ENCODE peak calls at places on chromosomes 6 and 20, in seven cellular contexts. R is A673, W is neural progenitor cell, M is cardiac fibroblast, Z is OCI-LY7, S is fibroblast of the aortic adventitia, N is thoracic aorta. T is an unnamed sample.

GRCh38 chr6:116450769-116451740 is 10.1 kb upstream of the CALHM6 start:
- DNase-seq in W (no peak), R (no peak), N (no peak), S (no peak), M (no peak), Z (peak; percentile 19), T (peak; percentile 54)

GRCh38 chr20:18312723-18313122 is 24.4 kb downstream of the ZNF133 start:
- DNase-seq in S (no peak), Z (no peak), R (no peak), N (no peak), W (no peak), M (no peak), T (no peak)

GRCh38 chr6:32885698-32886286 is 31.8 kb downstream of the PSMB9 start:
- DNase-seq in R (peak; percentile 79), N (no peak), S (peak; percentile 87), M (peak; percentile 91), Z (peak; percentile 86), W (peak; percentile 57), T (peak; percentile 57)

GRCh38 chr20:10639762-10640556 is 33.8 kb downstream of the JAG1 start:
- DNase-seq in R (peak; percentile 54), S (no peak), W (peak; percentile 86), M (no peak), Z (no peak), N (peak; percentile 39), T (no peak)

GRCh38 chr6:137160763-137161162 is 12.7 kb downstream of the IL22RA2 start:
- DNase-seq in R (no peak), W (no peak), S (peak; percentile 65), M (peak; percentile 60), Z (no peak), N (no peak), T (no peak)

GRCh38 chr20:2692886-2693285 is 306 bp downstream of the EBF4 start:
- DNase-seq in R (no peak), N (no peak), S (no peak), W (peak; percentile 67), M (no peak), Z (peak; percentile 24), T (no peak)

GRCh38 chr6:108673602-108674001 is 112.9 kb downstream of the FOXO3 start:
- DNase-seq in R (no peak), M (peak; percentile 54), S (no peak), N (no peak), W (no peak), Z (no peak), T (no peak)

GRCh38 chr20:15756001-15756400 is 817.2 kb downstream of the KIF16B start:
- DNase-seq in R (no peak), M (no peak), S (no peak), N (no peak), Z (no peak), W (no peak), T (no peak)

GRCh38 chr20:23596856-23597255 is 8.9 kb downstream of the CST9 start:
- DNase-seq in S (peak; percentile 12), R (peak; percentile 51), M (no peak), Z (no peak), N (no peak), W (no peak), T (no peak)

GRCh38 chr20:1184638-1185315 is at the start of gene TMEM74B:
- DNase-seq in M (no peak), S (no peak), W (peak; percentile 50), N (no peak), R (no peak), Z (no peak), T (no peak)

GRCh38 chr6:53441035-53441493 is 92.3 kb upstream of the ELOVL5 start:
- DNase-seq in S (peak; percentile 44), W (no peak), R (no peak), M (no peak), N (no peak), Z (no peak), T (no peak)

GRCh38 chr6:169026175-169026574 is 227.5 kb downstream of the THBS2 start:
- DNase-seq in N (no peak), R (no peak), M (no peak), W (no peak), Z (no peak), S (peak; percentile 43), T (no peak)

GRCh38 chr6:103264020-103264419 is 1595.7 kb downstream of the HACE1 start:
- DNase-seq in W (no peak), S (no peak), M (no peak), N (no peak), Z (no peak), R (no peak), T (no peak)

GRCh38 chr6:3355358-3356055 is 96.8 kb downstream of the PSMG4 start:
- DNase-seq in S (no peak), N (peak; percentile 28), M (peak; percentile 33), W (peak; percentile 48), Z (no peak), R (no peak), T (no peak)

GRCh38 chr6:138673317-138674014 is 100.1 kb upstream of the CCDC28A start:
- DNase-seq in Z (no peak), M (peak; percentile 16), S (peak; percentile 46), R (no peak), W (no peak), N (no peak), T (no peak)

GRCh38 chr6:53312355-53312754 is 36.4 kb downstream of the ELOVL5 start:
- DNase-seq in Z (peak; percentile 72), M (no peak), S (no peak), W (no peak), R (no peak), N (no peak), T (no peak)

GRCh38 chr6:71619836-71620235 is 266.5 kb upstream of the RIMS1 start:
- DNase-seq in W (no peak), N (no peak), M (no peak), S (peak; percentile 17), Z (no peak), R (no peak), T (no peak)

GRCh38 chr6:114216789-114217467 is 125.9 kb downstream of the HS3ST5 start:
- DNase-seq in N (no peak), W (no peak), S (no peak), Z (no peak), M (no peak), R (no peak), T (no peak)

GRCh38 chr6:43219119-43219518 is 10.2 kb downstream of the DNPH1 start:
- DNase-seq in M (no peak), S (no peak), W (no peak), R (no peak), Z (no peak), N (no peak), T (no peak)

GRCh38 chr6:107539849-107540464 is 50.0 kb downstream of the SOBP start:
- DNase-seq in S (no peak), R (no peak), N (no peak), M (no peak), Z (no peak), W (no peak), T (no peak)

GRCh38 chr6:107125771-107126170 is 10.5 kb upstream of the BEND3 start:
- DNase-seq in M (no peak), R (no peak), N (no peak), S (no peak), W (no peak), Z (no peak), T (no peak)

GRCh38 chr6:123770247-123770949 is 33.3 kb upstream of the NKAIN2 start:
- DNase-seq in N (no peak), M (no peak), W (no peak), R (no peak), Z (no peak), S (peak; percentile 36), T (no peak)

GRCh38 chr6:164928366-164929154 is 380.8 kb downstream of the C6orf118 start:
- DNase-seq in M (no peak), Z (no peak), S (no peak), R (no peak), N (no peak), W (no peak), T (no peak)

GRCh38 chr6:137148291-137149076 is 25.0 kb downstream of the IL22RA2 start:
- DNase-seq in Z (no peak), W (no peak), N (no peak), R (no peak), S (peak; percentile 73), M (peak; percentile 86), T (no peak)

DNA sequence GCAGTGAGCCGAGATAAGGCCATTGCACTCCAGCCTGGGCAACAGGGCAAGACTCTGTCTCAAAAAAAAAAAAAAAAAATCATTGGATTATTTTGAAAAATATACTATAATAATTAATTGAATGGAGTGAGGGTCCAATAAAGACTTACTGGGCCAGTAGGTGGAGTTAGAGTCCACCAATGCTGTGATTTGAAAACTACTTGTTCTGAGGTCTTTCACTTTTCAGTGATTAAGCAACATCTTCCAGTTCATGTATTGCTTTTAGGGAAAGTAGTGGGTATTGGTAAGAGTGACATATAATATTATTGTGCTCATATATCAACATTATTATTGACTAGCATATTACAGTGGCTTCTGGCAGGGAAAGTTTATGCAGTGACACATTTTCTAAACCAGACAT is 530.3 kb downstream of the KHDRBS2 start:
- DNase-seq in Z (no peak), S (no peak), M (no peak), R (no peak), N (no peak), W (no peak), T (no peak)
- TF ChIP-seq CTCF in Z (no peak), S (no peak), M (no peak), R (no peak), N (no peak), W (no peak), T (no peak)

GRCh38 chr6:35522660-35523658 is 10.3 kb upstream of the TULP1 start:
- DNase-seq in R (peak; percentile 81), W (peak; percentile 90), M (peak; percentile 71), N (peak; percentile 20), S (peak; percentile 61), Z (peak; percentile 72), T (peak; percentile 12)
- H3K4me3 ChIP-seq in R (no peak overlapping the region), W (no peak overlapping the region), M (peak overlapping the region; percentile 19), N (peak overlapping the region; percentile 48), S (peak overlapping the region; percentile 45), Z (peak overlapping the region; percentile 6), T (peak overlapping the region; percentile 47)

GRCh38 chr6:1626481-1626880 is 16.8 kb downstream of the FOXC1 start:
- DNase-seq in S (peak; percentile 46), R (peak; percentile 54), Z (no peak), N (no peak), W (no peak), M (no peak), T (no peak)
- TF ChIP-seq CTCF in S (no peak), R (no peak), Z (no peak), N (no peak), W (no peak), M (no peak), T (no peak)

GRCh38 chr20:4038047-4038459 is 22.7 kb upstream of the RNF24 start:
- DNase-seq in N (no peak), W (peak; percentile 46), Z (peak; percentile 43), R (peak; percentile 24), M (peak; percentile 65), S (peak; percentile 85), T (peak; percentile 88)
- H3K4me3 ChIP-seq in N (peak overlapping the region; percentile 0), W (no peak overlapping the region), Z (no peak overlapping the region), R (no peak overlapping the region), M (no peak overlapping the region), S (no peak overlapping the region), T (no peak overlapping the region)

DNA sequence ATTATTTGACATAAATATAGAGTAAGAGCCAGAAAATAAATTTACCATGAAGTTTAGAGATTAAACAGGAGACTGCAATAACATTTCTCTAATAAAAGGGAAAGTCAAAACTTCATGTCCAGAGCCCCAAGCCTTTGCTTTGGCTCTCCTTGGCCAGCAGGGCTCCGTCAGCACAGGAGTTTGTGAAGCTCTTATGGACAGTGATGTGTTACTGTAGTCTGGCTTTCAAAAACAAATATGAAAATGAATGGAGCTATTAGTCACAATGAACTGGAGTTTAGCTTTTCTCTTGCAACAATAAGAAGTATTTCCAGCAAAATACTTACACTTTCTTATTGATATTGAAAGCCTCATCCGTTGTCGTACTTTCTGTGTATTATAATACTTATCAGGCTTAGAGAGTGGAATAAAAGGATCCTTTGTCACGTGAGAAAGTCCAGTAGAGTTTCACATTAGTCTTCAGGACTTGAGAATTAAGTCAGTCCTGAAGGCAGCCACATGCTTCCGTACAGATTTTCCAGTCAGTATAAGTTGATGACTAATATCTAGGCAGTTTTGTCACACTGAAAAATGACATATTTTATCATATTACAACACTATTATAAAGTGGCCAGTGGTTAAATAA is 117.0 kb upstream of the PRL start:
- DNase-seq in N (no peak), R (peak; percentile 69), M (peak; percentile 57), S (peak; percentile 43), W (no peak), Z (no peak), T (no peak)
- TF ChIP-seq CTCF in N (no peak), R (peak; percentile 15), M (no peak), S (peak; percentile 32), W (no peak), Z (no peak), T (no peak)

T was measured in GM12864.